ENCODE peak calls at places on chromosomes 2 and 18, in four cellular contexts. One of them, this sample, is unnamed.

GRCh38 chr2:20626698-20627471 is 24.0 kb downstream of the HS1BP3 start:
- DNase-seq in IMR-90: no peak
- DNase-seq in NCI-H1105: no peak
- DNase-seq in fibroblast of villous mesenchyme: no peak
- DNase-seq in this sample: no peak

GRCh38 chr2:57809230-57809629 is 237.4 kb upstream of the VRK2 start:
- DNase-seq in IMR-90: no peak
- DNase-seq in NCI-H1105: no peak
- DNase-seq in fibroblast of villous mesenchyme: no peak
- DNase-seq in this sample: no peak

GRCh38 chr2:61707984-61708852 is 145.6 kb downstream of the FAM161A start:
- DNase-seq in IMR-90: peak
- DNase-seq in NCI-H1105: peak
- DNase-seq in fibroblast of villous mesenchyme: peak
- DNase-seq in this sample: peak

GRCh38 chr2:228407821-228408220 is 226.3 kb upstream of the SPHKAP start:
- DNase-seq in IMR-90: no peak
- DNase-seq in NCI-H1105: no peak
- DNase-seq in fibroblast of villous mesenchyme: no peak
- DNase-seq in this sample: no peak

GRCh38 chr18:31581498-31582197 is 10.0 kb upstream of the TTR start:
- DNase-seq in IMR-90: peak
- DNase-seq in NCI-H1105: no peak
- DNase-seq in fibroblast of villous mesenchyme: peak
- DNase-seq in this sample: no peak

GRCh38 chr18:2853173-2853925 is 6.5 kb downstream of the EMILIN2 start:
- DNase-seq in IMR-90: no peak
- DNase-seq in NCI-H1105: no peak
- DNase-seq in fibroblast of villous mesenchyme: no peak
- DNase-seq in this sample: no peak

GRCh38 chr2:47321411-47322031 is 81.4 kb upstream of the MSH2 start:
- DNase-seq in IMR-90: peak
- DNase-seq in NCI-H1105: no peak
- DNase-seq in fibroblast of villous mesenchyme: peak
- DNase-seq in this sample: no peak

GRCh38 chr2:235217814-235218213 is 266.0 kb downstream of the SH3BP4 start:
- DNase-seq in IMR-90: peak
- DNase-seq in NCI-H1105: no peak
- DNase-seq in fibroblast of villous mesenchyme: peak
- DNase-seq in this sample: peak

GRCh38 chr2:46816151-46816845 is 99.3 kb downstream of the MCFD2 start:
- DNase-seq in IMR-90: no peak
- DNase-seq in NCI-H1105: no peak
- DNase-seq in fibroblast of villous mesenchyme: no peak
- DNase-seq in this sample: no peak

GRCh38 chr2:150557020-150557644 is 69.7 kb upstream of the RND3 start:
- DNase-seq in IMR-90: no peak
- DNase-seq in NCI-H1105: no peak
- DNase-seq in fibroblast of villous mesenchyme: no peak
- DNase-seq in this sample: no peak

GRCh38 chr2:63581266-63581961 is 6.9 kb downstream of the WDPCP start:
- DNase-seq in IMR-90: peak
- DNase-seq in NCI-H1105: no peak
- DNase-seq in fibroblast of villous mesenchyme: peak
- DNase-seq in this sample: peak

This sample was measured in HFFc6.